ENCODE peak calls at places on chromosomes 5 and 9, in eight cellular contexts. M is caudate nucleus, R is hepatic stellate cell, I is adipocyte, S is T-cell, Y is ureter, D is Calu3, K is tibial nerve. Q is an unnamed sample.

GRCh38 chr5:172223901-172224873 is 30.2 kb downstream of the EFCAB9 start:
- DNase-seq in K (no peak), R (no peak), M (no peak), S (no peak), D (no peak), Y (no peak), I (no peak), Q (no peak)

GRCh38 chr9:127715443-127716337 is at the start of the genes PTRH1 and TTC16:
- DNase-seq in Y (peak), R (peak), M (peak), K (peak), I (peak), D (peak), S (peak), Q (peak)

GRCh38 chr9:131096490-131097258 is at the start of gene AIF1L:
- DNase-seq in K (no peak), S (no peak), I (peak), R (no peak), D (peak), M (no peak), Y (no peak), Q (no peak)

GRCh38 chr5:116674881-116675627 is 100.4 kb upstream of the SEMA6A start:
- DNase-seq in Y (no peak), M (no peak), S (no peak), I (no peak), D (no peak), R (no peak), K (no peak), Q (no peak)

GRCh38 chr9:100700689-100701318 is 122.9 kb downstream of the CAVIN4 start:
- DNase-seq in S (no peak), R (no peak), I (peak), D (peak), M (no peak), Y (no peak), K (no peak), Q (no peak)

GRCh38 chr9:16918920-16919319 is 48.5 kb upstream of the BNC2 start:
- DNase-seq in Y (no peak), R (no peak), I (no peak), M (no peak), D (no peak), S (no peak), K (no peak), Q (no peak)

GRCh38 chr5:148482196-148482595 is 98.4 kb downstream of the FBXO38 start:
- DNase-seq in S (no peak), Y (no peak), M (no peak), K (no peak), D (no peak), I (no peak), R (no peak), Q (no peak)

GRCh38 chr5:55159763-55160492 is at the start of gene GPX8:
- DNase-seq in R (peak), S (no peak), K (no peak), M (no peak), Y (no peak), D (peak), I (peak), Q (no peak)

GRCh38 chr9:6590772-6591384 is 54.7 kb downstream of the GLDC start:
- DNase-seq in D (peak), K (no peak), R (no peak), S (no peak), Y (no peak), M (no peak), I (no peak), Q (no peak)

GRCh38 chr5:153445875-153446567 is 44.4 kb upstream of the GRIA1 start:
- DNase-seq in Y (no peak), K (peak), M (peak), R (no peak), S (no peak), D (peak), I (peak), Q (no peak)

GRCh38 chr5:137648361-137648760 is 87.5 kb downstream of the KLHL3 start:
- DNase-seq in D (no peak), S (no peak), I (no peak), R (no peak), Y (no peak), M (peak), K (no peak), Q (no peak)

GRCh38 chr9:138049779-138050471 is 172.3 kb downstream of the CACNA1B start:
- DNase-seq in M (no peak), D (no peak), R (no peak), S (no peak), I (no peak), Y (peak), K (no peak), Q (no peak)

GRCh38 chr9:124526174-124526573 is 19.0 kb upstream of the NR5A1 start:
- DNase-seq in M (no peak), R (no peak), K (no peak), S (no peak), I (no peak), D (no peak), Y (no peak), Q (no peak)

GRCh38 chr5:125249400-125249799 is 503.0 kb upstream of the ZNF608 start:
- DNase-seq in D (no peak), S (no peak), Y (no peak), K (no peak), I (no peak), M (no peak), R (no peak), Q (no peak)

GRCh38 chr5:32051796-32052195 is 122.3 kb downstream of the GOLPH3 start:
- DNase-seq in R (no peak), K (no peak), S (no peak), M (no peak), Y (no peak), I (no peak), D (no peak), Q (no peak)

GRCh38 chr9:127574089-127574921 is 37.8 kb upstream of the STXBP1 start:
- DNase-seq in M (no peak), R (no peak), Y (peak), S (no peak), K (no peak), D (peak), I (peak), Q (no peak)

GRCh38 chr9:84839538-84839937 is 170.0 kb downstream of the NTRK2 start:
- DNase-seq in S (no peak), R (peak), M (peak), K (no peak), Y (no peak), I (peak), D (no peak), Q (no peak)

GRCh38 chr9:99259231-99259918 is 37.3 kb downstream of the SEC61B start:
- DNase-seq in M (peak), R (peak), D (no peak), Y (peak), K (peak), I (peak), S (peak), Q (no peak)

GRCh38 chr9:2053883-2054845 is 39.0 kb downstream of the SMARCA2 start:
- DNase-seq in D (no peak), K (no peak), R (no peak), S (peak), M (peak), I (no peak), Y (no peak), Q (peak)

GRCh38 chr9:5440426-5440825 is 2.7 kb upstream of the PLGRKT start:
- DNase-seq in D (no peak), M (no peak), I (no peak), K (no peak), R (no peak), Y (no peak), S (no peak), Q (no peak)

GRCh38 chr5:13331585-13331984 is 612.9 kb downstream of the DNAH5 start:
- DNase-seq in Y (no peak), D (no peak), S (no peak), R (no peak), I (no peak), M (no peak), K (no peak), Q (no peak)

GRCh38 chr9:89363921-89364663 is 45.8 kb downstream of the SECISBP2 start:
- DNase-seq in R (no peak), Y (no peak), S (no peak), K (no peak), M (no peak), D (no peak), I (no peak), Q (no peak)

GRCh38 chr9:93040409-93040808 is 18.1 kb upstream of the SUSD3 start:
- DNase-seq in M (no peak), K (no peak), R (no peak), S (no peak), D (no peak), Y (no peak), I (no peak), Q (no peak)

GRCh38 chr5:155299342-155300006 is 285.9 kb downstream of the KIF4B start:
- DNase-seq in M (no peak), S (no peak), Y (no peak), K (no peak), D (no peak), I (no peak), R (no peak), Q (no peak)

GRCh38 chr5:37552770-37553719 is 173.9 kb downstream of the WDR70 start:
- DNase-seq in K (no peak), R (peak), S (no peak), Y (no peak), I (peak), D (peak), M (no peak), Q (no peak)

GRCh38 chr9:121841771-121842611 is 190.6 kb downstream of the DAB2IP start:
- DNase-seq in Y (peak), M (no peak), D (no peak), R (no peak), I (peak), S (no peak), K (no peak), Q (no peak)

GRCh38 chr5:51156838-51157237 is 226.4 kb upstream of the ISL1 start:
- DNase-seq in M (no peak), R (no peak), Y (no peak), D (no peak), I (no peak), S (no peak), K (no peak), Q (no peak)

GRCh38 chr5:142716963-142717362 is 31.1 kb upstream of the FGF1 start:
- DNase-seq in D (peak), S (no peak), M (peak), R (peak), I (peak), Y (peak), K (no peak), Q (no peak)

GRCh38 chr5:173717959-173718358 is 101.5 kb upstream of the BOD1 start:
- DNase-seq in K (no peak), I (no peak), D (no peak), M (no peak), Y (no peak), S (no peak), R (no peak), Q (no peak)

GRCh38 chr9:133945977-133946753 is 46.0 kb downstream of the VAV2 start:
- DNase-seq in I (no peak), S (no peak), D (no peak), K (no peak), Y (no peak), R (no peak), M (no peak), Q (no peak)

GRCh38 chr5:16616536-16617271 is at the start of gene RETREG1:
- DNase-seq in Y (peak), R (peak), M (peak), D (peak), S (peak), I (peak), K (peak), Q (peak)

GRCh38 chr5:60102961-60103683 is 209.6 kb upstream of the PDE4D start:
- DNase-seq in M (no peak), D (no peak), I (peak), R (peak), K (no peak), Y (no peak), S (no peak), Q (no peak)

GRCh38 chr5:110846621-110847020 is 107.8 kb downstream of the SLC25A46 start:
- DNase-seq in I (peak), K (no peak), R (no peak), S (no peak), Y (no peak), D (no peak), M (no peak), Q (no peak)

GRCh38 chr9:133184971-133185370 is 21.3 kb upstream of the GBGT1 start:
- DNase-seq in R (peak), K (no peak), D (peak), I (peak), S (peak), Y (peak), M (no peak), Q (no peak)